ENCODE peak calls at places on chromosome 4, in five cellular contexts. G is cardiac fibroblast, P is kidney epithelial cell, T is nephron progenitor cell, Z is upper lobe of right lung. D is an unnamed sample.

GRCh38 chr4:83114576-83114975 is at the start of gene PLAC8:
- DNase-seq in G (no peak), P (no peak), T (no peak), Z (no peak), D (no peak)

GRCh38 chr4:179607003-179607402 is 2164.8 kb upstream of the AGA start:
- DNase-seq in G (no peak), P (no peak), T (no peak), Z (no peak), D (no peak)

GRCh38 chr4:19063662-19064061 is 1042.1 kb upstream of the LCORL start:
- DNase-seq in G (no peak), P (no peak), T (no peak), Z (no peak), D (no peak)

GRCh38 chr4:137685357-137685756 is 153.1 kb upstream of the PCDH18 start:
- DNase-seq in G (no peak), P (no peak), T (no peak), Z (no peak), D (peak)

GRCh38 chr4:145829629-145830395 is 108.8 kb downstream of the ZNF827 start:
- DNase-seq in G (peak), P (no peak), T (no peak), Z (no peak), D (no peak)

GRCh38 chr4:163565228-163566040 is 70.9 kb downstream of the TMA16 start:
- DNase-seq in G (no peak), P (no peak), T (no peak), Z (no peak), D (no peak)

GRCh38 chr4:147481577-147482109 is 746 bp downstream of the EDNRA start:
- DNase-seq in G (peak), P (no peak), T (no peak), Z (peak), D (peak)

GRCh38 chr4:74480267-74480666 is 35.3 kb downstream of the AREG start:
- DNase-seq in G (no peak), P (no peak), T (no peak), Z (no peak), D (no peak)

GRCh38 chr4:169611157-169611556 is 1.2 kb downstream of the NEK1 start:
- DNase-seq in G (no peak), P (no peak), T (no peak), Z (no peak), D (no peak)

GRCh38 chr4:144421839-144422565 is 224.0 kb upstream of the HHIP start:
- DNase-seq in G (peak), P (no peak), T (no peak), Z (no peak), D (no peak)

GRCh38 chr4:71974681-71975080 is 57.1 kb upstream of the NPFFR2 start:
- DNase-seq in G (peak), P (peak), T (no peak), Z (no peak), D (peak)

GRCh38 chr4:155617312-155617711 is 49.3 kb upstream of the GUCY1A1 start:
- DNase-seq in G (no peak), P (no peak), T (no peak), Z (no peak), D (no peak)

GRCh38 chr4:99998062-99998880 is 48.2 kb upstream of the H2AZ1 start:
- DNase-seq in G (peak), P (peak), T (no peak), Z (no peak), D (peak)

GRCh38 chr4:10336471-10336870 is 120.8 kb downstream of the ZNF518B start:
- DNase-seq in G (peak), P (no peak), T (no peak), Z (no peak), D (peak)

GRCh38 chr4:155569960-155570515 is 96.6 kb upstream of the GUCY1A1 start:
- DNase-seq in G (peak), P (no peak), T (no peak), Z (no peak), D (peak)

GRCh38 chr4:121654738-121655137 is 42.0 kb downstream of the ANXA5 start:
- DNase-seq in G (no peak), P (no peak), T (no peak), Z (no peak), D (no peak)

GRCh38 chr4:26141916-26142638 is 178.7 kb upstream of the RBPJ start:
- DNase-seq in G (peak), P (no peak), T (no peak), Z (no peak), D (peak)

GRCh38 chr4:95551653-95552052 is 2.9 kb upstream of the UNC5C start:
- DNase-seq in G (no peak), P (no peak), T (no peak), Z (no peak), D (no peak)

GRCh38 chr4:108535757-108536156 is 84.6 kb upstream of the RPL34 start:
- DNase-seq in G (peak), P (no peak), T (no peak), Z (no peak), D (no peak)

GRCh38 chr4:56372774-56373173 is 14.5 kb downstream of the AASDH start:
- DNase-seq in G (peak), P (no peak), T (no peak), Z (no peak), D (no peak)

GRCh38 chr4:132710971-132711370 is 438.1 kb upstream of the PCDH10 start:
- DNase-seq in G (no peak), P (no peak), T (no peak), Z (no peak), D (no peak)

GRCh38 chr4:78772526-78773084 is 3.5 kb upstream of the BMP2K start:
- DNase-seq in G (no peak), P (no peak), T (no peak), Z (no peak), D (no peak)

GRCh38 chr4:148207074-148207473 is 235.1 kb downstream of the NR3C2 start:
- DNase-seq in G (no peak), P (no peak), T (no peak), Z (no peak), D (no peak)

GRCh38 chr4:111761531-111761930 is 383.7 kb upstream of the FAM241A start:
- DNase-seq in G (no peak), P (no peak), T (no peak), Z (no peak), D (peak)

GRCh38 chr4:8647626-8648025 is 55.1 kb downstream of the CPZ start:
- DNase-seq in G (no peak), P (no peak), T (no peak), Z (no peak), D (no peak)

DNA sequence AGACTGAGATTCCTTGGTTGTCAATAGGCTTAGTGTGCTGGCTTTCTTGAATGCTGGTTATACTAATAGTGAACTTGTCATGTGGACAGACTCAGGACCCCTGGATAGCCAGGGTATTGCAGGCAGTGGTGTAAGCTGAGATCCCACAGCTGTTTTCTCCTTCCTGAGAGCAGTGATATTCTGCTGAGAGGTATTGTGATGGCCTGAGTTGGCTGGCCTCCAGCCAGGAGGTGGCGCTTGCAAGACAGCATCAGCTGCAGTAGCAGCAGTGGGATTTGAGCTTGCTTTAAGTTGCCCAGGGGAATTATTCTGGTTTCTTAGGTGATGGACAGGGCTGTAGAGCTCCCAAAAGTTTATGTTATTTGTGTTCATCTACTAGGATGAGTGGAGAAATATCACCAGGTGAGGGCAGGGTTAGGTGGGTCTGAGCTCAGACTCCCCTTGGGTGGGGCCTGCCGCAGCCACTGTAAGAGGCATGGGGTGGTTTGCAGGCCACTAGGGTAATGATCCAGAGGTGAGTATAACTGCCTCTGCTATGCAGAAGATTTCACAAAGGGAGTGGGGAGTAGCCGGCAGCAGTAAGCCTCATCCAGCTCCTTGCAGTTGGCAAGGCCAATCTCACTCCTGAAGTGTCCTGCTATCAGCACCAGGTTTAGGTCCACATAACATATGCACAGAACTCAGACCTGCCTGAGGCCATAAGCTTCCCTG is 66.2 kb downstream of the IL15 start:
- DNase-seq in G (peak), P (no peak), T (no peak), Z (no peak), D (no peak)
- TF ChIP-seq CTCF in G (no peak), P (peak), T (no peak), Z (no peak), D (no peak)

GRCh38 chr4:142361981-142362380 is 484.1 kb downstream of the INPP4B start:
- DNase-seq in G (no peak), P (no peak), T (no peak), Z (no peak), D (no peak)
- TF ChIP-seq CTCF in G (no peak), P (no peak), T (no peak), Z (no peak), D (no peak)

GRCh38 chr4:113901994-113902787 is 77.3 kb downstream of the ARSJ start:
- DNase-seq in G (no peak), P (peak), T (no peak), Z (peak), D (no peak)
- TF ChIP-seq CTCF in G (no peak), P (peak), T (no peak), Z (peak), D (no peak)

GRCh38 chr4:188262464-188262863 is 123.2 kb downstream of the TRIML1 start:
- DNase-seq in G (peak), P (peak), T (no peak), Z (no peak), D (no peak)

GRCh38 chr4:188270273-188271069 is 131.2 kb downstream of the TRIML1 start:
- DNase-seq in G (no peak), P (no peak), T (peak), Z (no peak), D (no peak)

GRCh38 chr4:188266386-188266785 is 127.1 kb downstream of the TRIML1 start:
- DNase-seq in G (no peak), P (no peak), T (no peak), Z (no peak), D (no peak)

GRCh38 chr4:188268081-188268908 is 129.1 kb downstream of the TRIML1 start:
- DNase-seq in G (no peak), P (no peak), T (no peak), Z (no peak), D (no peak)
- TF ChIP-seq CTCF in G (no peak), P (no peak), T (no peak), Z (no peak), D (no peak)

GRCh38 chr4:118969359-118969758 is 80.7 kb downstream of the SYNPO2 start:
- DNase-seq in G (peak), P (no peak), T (peak), Z (no peak), D (peak)
- TF ChIP-seq CTCF in G (peak), P (peak), T (peak), Z (peak), D (peak)

GRCh38 chr4:47690611-47691010 is 147.3 kb downstream of the CORIN start:
- DNase-seq in G (no peak), P (no peak), T (no peak), Z (no peak), D (no peak)

DNA sequence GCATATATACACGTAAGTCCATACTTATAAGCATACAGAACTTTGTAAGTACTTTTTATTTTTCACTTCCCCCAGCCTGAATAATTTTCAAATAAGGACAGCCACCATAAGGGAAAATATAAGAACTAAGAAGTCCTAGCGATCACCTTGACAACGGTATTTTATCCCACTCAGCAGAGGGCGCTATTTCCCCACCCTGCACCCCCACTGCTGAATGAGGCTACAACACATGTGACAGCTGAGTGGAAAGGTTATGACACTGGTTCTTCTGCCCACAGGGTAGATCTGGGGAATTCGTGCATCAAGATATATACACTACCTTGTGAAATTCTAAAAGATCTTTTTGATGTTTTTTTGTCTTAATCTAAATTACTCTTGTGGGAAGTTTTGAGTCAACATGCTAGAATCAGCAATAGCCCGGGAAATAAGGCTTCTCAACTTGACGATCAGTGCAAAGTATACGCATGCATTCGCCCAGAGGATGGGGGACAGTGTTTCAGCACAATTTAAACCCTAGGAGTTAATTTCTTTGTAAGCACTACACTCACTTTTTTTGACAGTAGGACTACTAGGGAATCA is 151.5 kb downstream of the CORIN start:
- DNase-seq in G (peak), P (no peak), T (peak), Z (peak), D (peak)
- TF ChIP-seq CTCF in G (peak), P (peak), T (peak), Z (peak), D (peak)

GRCh38 chr4:17597517-17597916 is 16.9 kb upstream of the MED28 start:
- DNase-seq in G (peak), P (no peak), T (no peak), Z (no peak), D (peak)
- TF ChIP-seq CTCF in G (peak), P (peak), T (no peak), Z (no peak), D (peak)

DNA sequence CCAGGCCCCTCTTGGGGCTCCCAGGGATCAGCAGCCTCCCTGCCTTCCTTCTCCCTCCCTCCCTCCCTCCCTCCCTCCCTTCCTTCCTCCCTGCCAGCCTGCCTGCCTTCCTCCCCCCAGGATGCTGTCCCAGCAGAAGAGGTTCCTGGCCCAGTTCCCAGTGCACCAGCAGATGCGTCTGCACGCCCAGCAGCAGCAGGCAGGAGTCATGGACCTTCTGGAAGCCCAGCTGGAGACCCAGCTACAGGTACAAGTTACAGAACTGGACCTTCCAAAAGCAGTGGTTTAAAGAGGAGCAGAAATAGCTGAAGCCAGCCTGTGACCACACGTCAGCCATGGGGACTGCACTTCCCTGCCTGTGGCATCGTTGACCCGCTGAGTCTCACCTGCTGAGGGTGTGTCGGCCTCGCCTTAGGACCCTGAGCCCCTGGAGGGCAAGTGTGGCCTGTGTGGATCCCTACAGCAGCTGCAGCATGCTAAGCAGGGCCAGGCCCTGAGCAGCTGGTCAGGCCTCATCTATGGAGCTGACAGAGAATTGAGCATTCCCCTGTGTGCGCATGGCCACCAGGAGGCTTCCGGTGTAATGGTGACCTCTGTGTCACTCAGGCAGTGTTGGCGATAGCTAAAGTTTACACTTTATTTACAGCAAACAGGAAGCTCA is 84.7 kb downstream of the CRMP1 start:
- DNase-seq in G (peak), P (no peak), T (no peak), Z (no peak), D (peak)
- TF ChIP-seq CTCF in G (no peak), P (no peak), T (no peak), Z (no peak), D (no peak)

DNA sequence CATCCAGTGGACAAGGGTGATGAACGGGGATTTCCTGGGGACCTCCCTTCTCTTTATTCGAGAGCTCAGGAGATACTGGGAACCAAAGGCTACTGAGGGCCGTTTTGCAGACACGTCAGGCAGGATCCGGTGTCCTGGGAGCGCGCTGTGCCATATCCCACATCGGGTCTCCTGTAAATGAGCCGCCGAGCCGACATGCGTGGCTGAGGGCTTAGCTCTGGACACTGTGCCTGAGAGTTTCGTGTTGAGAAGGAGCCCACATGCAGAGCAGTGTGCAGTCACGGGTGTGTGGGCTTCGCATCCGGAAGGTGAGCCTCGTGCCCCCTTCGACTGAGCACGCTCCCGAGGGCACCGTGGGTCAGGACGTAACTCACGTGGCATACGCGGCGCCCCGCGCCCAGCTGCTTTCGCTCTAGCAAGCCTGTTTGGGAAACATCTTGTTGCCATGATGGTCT is 28.5 kb upstream of the HGFAC start:
- DNase-seq in G (no peak), P (no peak), T (no peak), Z (peak), D (no peak)
- TF ChIP-seq CTCF in G (no peak), P (no peak), T (no peak), Z (no peak), D (no peak)

D was measured in AG10803.